ENCODE peak calls at places on chromosome 20, in seven cellular contexts. N, T, I, Z, V, O and B are unnamed samples.
A peak's percentile ranks its signal among the peaks of the same experiment; 100 is the strongest.

GRCh38 chr20:6473197-6473596 is 294.3 kb upstream of the BMP2 start:
- DNase-seq in V (no peak), Z (no peak), I (no peak), N (no peak), T (no peak), O (no peak), B (no peak)

GRCh38 chr20:18011482-18011881 is 42.7 kb downstream of the MGME1 start:
- DNase-seq in N (no peak), O (no peak), I (no peak), T (no peak), V (peak; percentile 85), Z (no peak), B (no peak)

GRCh38 chr20:54340206-54340605 is 132.3 kb downstream of the PFDN4 start:
- DNase-seq in I (no peak), Z (no peak), O (no peak), T (no peak), N (no peak), V (peak; percentile 27), B (no peak)

GRCh38 chr20:5044075-5044620 is 42.8 kb upstream of the SLC23A2 start:
- DNase-seq in O (no peak), I (no peak), V (no peak), N (no peak), Z (no peak), T (no peak), B (no peak)

GRCh38 chr20:54086444-54087134 is 16.2 kb upstream of the BCAS1 start:
- DNase-seq in T (no peak), Z (no peak), I (no peak), O (no peak), N (no peak), V (no peak), B (peak; percentile 49)

GRCh38 chr20:17431621-17432364 is 99.4 kb downstream of the BFSP1 start:
- DNase-seq in O (peak; percentile 19), I (no peak), N (no peak), V (peak; percentile 57), T (peak; percentile 49), Z (peak; percentile 72), B (peak; percentile 33)

GRCh38 chr20:60481051-60481741 is 523.0 kb downstream of the CDH26 start:
- DNase-seq in O (no peak), N (no peak), Z (no peak), T (no peak), V (no peak), I (no peak), B (no peak)

GRCh38 chr20:51540585-51540984 is 1.9 kb downstream of the NFATC2 start:
- DNase-seq in V (no peak), T (no peak), N (peak; percentile 15), I (no peak), Z (no peak), O (no peak), B (no peak)

GRCh38 chr20:47611785-47612184 is 110.1 kb downstream of the NCOA3 start:
- DNase-seq in T (no peak), Z (no peak), O (no peak), N (no peak), V (no peak), I (no peak), B (no peak)

GRCh38 chr20:13430346-13431002 is 208.3 kb downstream of the TASP1 start:
- DNase-seq in Z (no peak), V (peak; percentile 92), I (no peak), O (peak; percentile 15), N (no peak), T (no peak), B (no peak)

DNA sequence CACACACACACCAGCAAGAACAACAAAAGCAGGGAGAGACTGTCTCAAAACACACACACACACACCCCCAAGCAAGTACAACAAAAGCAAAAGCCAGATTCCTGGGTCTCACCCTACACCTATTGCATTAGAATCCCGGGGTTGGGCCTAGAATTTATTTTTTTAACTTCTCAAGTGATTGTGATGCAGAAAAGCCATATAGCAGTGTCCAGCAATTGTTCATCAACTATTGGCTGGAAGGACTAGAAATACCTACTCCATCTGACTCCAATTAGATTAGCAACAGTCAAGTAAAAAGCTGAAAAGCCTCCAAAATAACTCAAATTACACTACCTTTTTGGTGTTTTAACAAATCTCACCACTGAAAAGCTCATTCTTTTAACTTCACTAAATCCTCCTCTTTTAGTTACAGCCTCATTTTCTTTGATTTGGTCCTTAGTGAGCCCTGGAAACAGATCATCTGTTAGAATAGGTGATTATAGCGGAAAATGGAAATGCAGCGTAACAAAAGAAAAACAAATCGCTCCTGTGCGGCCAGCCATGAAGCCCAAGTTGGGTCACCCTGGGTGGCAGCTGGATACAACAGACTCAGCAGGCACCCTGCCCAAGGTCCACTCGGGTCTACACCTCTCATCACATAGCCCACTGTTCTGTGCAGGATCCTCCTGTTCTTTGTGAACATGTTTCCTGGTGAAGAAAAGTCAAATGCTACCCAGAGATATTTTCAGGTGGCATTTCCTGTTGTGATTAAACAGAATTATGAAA is 38.7 kb downstream of the STAU1 start:
- DNase-seq in O (no peak), N (no peak), Z (no peak), T (no peak), V (no peak), I (no peak), B (no peak)
- H3K4me3 ChIP-seq in O (no peak overlapping the region), N (no peak overlapping the region), Z (no peak overlapping the region), T (no peak overlapping the region), V (no peak overlapping the region), I (no peak overlapping the region), B (no peak overlapping the region)

GRCh38 chr20:45366192-45366591 is 3.2 kb downstream of the SYS1 start:
- DNase-seq in O (no peak), I (no peak), V (no peak), N (no peak), Z (no peak), T (no peak), B (no peak)

GRCh38 chr20:45361794-45362193 is 1.2 kb upstream of the SYS1 start:
- DNase-seq in I (no peak), V (peak; percentile 66), O (no peak), T (no peak), Z (peak; percentile 45), N (no peak), B (no peak)

GRCh38 chr20:45363611-45364492 is 896 bp downstream of the SYS1 start:
- DNase-seq in N (no peak), T (no peak), O (no peak), V (no peak), I (no peak), Z (no peak), B (no peak)

GRCh38 chr20:45365444-45365970 is 2.6 kb downstream of the SYS1 start:
- DNase-seq in Z (peak; percentile 59), I (no peak), N (no peak), O (no peak), T (no peak), V (no peak), B (no peak)

GRCh38 chr20:45362804-45363610 is at the start of gene SYS1:
- DNase-seq in I (peak; percentile 98), N (peak; percentile 100), Z (peak; percentile 99), O (peak; percentile 96), T (peak; percentile 97), V (peak; percentile 100), B (peak; percentile 98)
- TF ChIP-seq POLR2A in I (peak; percentile 71), N (peak; percentile 94), Z (peak; percentile 91), O (peak; percentile 76), T (peak; percentile 94), V (peak; percentile 94), B (peak; percentile 82)

DNA sequence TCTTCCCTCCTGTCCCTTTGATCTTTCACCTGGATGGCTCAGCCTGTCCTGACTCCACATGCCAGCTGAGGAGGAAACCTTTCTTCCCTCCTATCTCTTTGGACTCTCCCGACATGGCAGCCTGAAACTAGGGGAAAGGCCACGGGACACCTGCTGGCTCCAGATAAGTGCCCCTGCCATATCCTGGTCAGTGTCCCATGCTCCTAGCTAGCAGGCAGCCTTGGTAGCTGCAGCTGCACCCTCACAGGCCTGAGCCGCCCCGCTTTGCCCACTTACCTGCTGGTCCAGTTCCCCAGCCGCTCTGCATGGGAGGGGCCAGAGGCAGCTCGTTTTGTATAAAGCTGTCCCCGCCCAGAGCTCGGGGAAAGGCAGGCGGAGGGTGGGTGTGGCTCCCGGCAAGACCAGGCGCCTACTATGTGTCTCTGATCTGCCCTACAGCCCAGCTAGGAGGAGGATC is 7.4 kb upstream of the SLC52A3 start:
- DNase-seq in Z (no peak), V (no peak), N (no peak), O (peak; percentile 22), T (peak; percentile 39), I (no peak), B (peak; percentile 67)
- TF ChIP-seq POLR2AphosphoS5 in Z (no peak), V (no peak), N (no peak), O (peak; percentile 43), T (no peak), I (no peak), B (peak; percentile 66)

DNA sequence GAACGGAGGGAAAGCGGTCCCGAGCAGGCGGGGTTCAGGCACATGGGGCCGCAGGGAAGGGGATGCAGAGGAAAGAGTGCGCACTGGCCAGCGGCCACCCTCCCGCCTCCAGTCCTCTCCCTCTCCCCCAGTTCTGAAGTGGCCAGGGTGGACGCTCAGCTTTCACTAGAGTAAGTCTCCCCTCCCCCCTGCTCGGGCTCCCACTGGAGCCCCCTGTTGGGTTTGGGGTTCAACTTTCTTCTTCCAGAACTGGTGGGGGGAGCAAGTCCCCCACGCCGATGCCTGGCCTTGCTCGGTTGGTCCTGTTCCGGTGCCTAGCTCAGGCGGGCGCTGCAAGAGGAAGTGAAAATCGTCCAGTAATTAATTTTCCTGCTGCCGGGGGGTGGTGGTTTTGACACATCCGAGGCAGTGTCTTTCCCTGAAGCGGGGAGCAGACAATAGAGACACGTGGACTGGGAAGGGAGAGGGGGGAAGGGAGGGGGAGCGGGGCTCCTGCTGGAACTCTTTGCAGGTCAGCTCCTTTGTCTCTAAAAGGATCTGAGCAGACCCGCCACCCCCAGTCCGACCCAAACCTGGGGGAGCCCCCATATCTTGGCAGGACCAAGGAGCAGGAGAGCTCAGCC is 824 bp upstream of the SCRT2 start:
- DNase-seq in O (no peak), T (no peak), V (no peak), I (no peak), N (no peak), Z (no peak), B (no peak)
- H3K4me3 ChIP-seq in O (no peak overlapping the region), T (peak overlapping the region; percentile 37), V (no peak overlapping the region), I (no peak overlapping the region), N (no peak overlapping the region), Z (no peak overlapping the region), B (no peak overlapping the region)

GRCh38 chr20:58461899-58462298 is 53.3 kb downstream of the APCDD1L start:
- DNase-seq in I (no peak), N (no peak), O (no peak), Z (no peak), V (no peak), T (no peak), B (no peak)

GRCh38 chr20:58461104-58461503 is 54.1 kb downstream of the APCDD1L start:
- DNase-seq in V (no peak), Z (no peak), O (no peak), N (no peak), I (no peak), T (no peak), B (no peak)

GRCh38 chr20:58466309-58466708 is 48.9 kb downstream of the APCDD1L start:
- DNase-seq in V (no peak), I (no peak), O (no peak), N (no peak), Z (no peak), T (no peak), B (no peak)

GRCh38 chr20:58464838-58465237 is 50.4 kb downstream of the APCDD1L start:
- DNase-seq in O (no peak), V (no peak), T (no peak), I (no peak), N (no peak), Z (no peak), B (no peak)

GRCh38 chr20:58463231-58463630 is 52.0 kb downstream of the APCDD1L start:
- DNase-seq in V (no peak), I (no peak), T (no peak), Z (no peak), N (no peak), O (no peak), B (no peak)
- TF ChIP-seq POLR2A in V (no peak), I (no peak), T (no peak), Z (no peak), N (no peak), O (no peak), B (no peak)

GRCh38 chr20:44211177-44212039 is 837 bp upstream of the OSER1 start:
- DNase-seq in Z (peak; percentile 73), N (peak; percentile 67), T (no peak), I (no peak), O (no peak), V (no peak), B (peak; percentile 35)
- TF ChIP-seq POLR2AphosphoS5 in Z (no peak), N (no peak), T (no peak), I (no peak), O (no peak), V (no peak), B (no peak)